ENCODE peak calls at places on chromosomes 3 and 15, in eight cellular contexts. Q is putamen; T is GF-D8; S is stimulated activated CD4-positive, alpha-beta T cell treated with anti-CD3 and anti-CD28 coated beads, Interleukin-1b, Interleukin-23, amount 100 ng/mL, for 1 hour; I is hippocampal formation; Y is psoas muscle; N is stimulated activated CD8-positive, alpha-beta memory T cell treated with anti-CD3 and anti-CD28 coated beads, Interleukin-15, amount 100 ng/mL, for 48 hours; V is amygdala. O is an unnamed sample.

GRCh38 chr3:51969841-51970240 is 2.6 kb upstream of the PCBP4 start:
- DNase-seq in Q (no peak), T (no peak), S (no peak), I (no peak), Y (no peak), N (no peak), V (no peak), O (no peak)

GRCh38 chr3:125051715-125052581 is 3.8 kb downstream of the HEG1 start:
- DNase-seq in Q (no peak), T (no peak), S (peak), I (peak), Y (peak), N (peak), V (no peak), O (peak)

GRCh38 chr3:98612996-98613517 is 19.6 kb upstream of the CPOX start:
- DNase-seq in Q (no peak), T (no peak), S (no peak), I (peak), Y (no peak), N (no peak), V (peak), O (no peak)

GRCh38 chr15:40161693-40162401 is 978 bp downstream of the BUB1B start:
- DNase-seq in Q (no peak), T (peak), S (no peak), I (no peak), Y (no peak), N (no peak), V (no peak), O (no peak)

GRCh38 chr3:13513913-13514517 is 33.9 kb downstream of the HDAC11 start:
- DNase-seq in Q (no peak), T (no peak), S (no peak), I (no peak), Y (no peak), N (no peak), V (no peak), O (no peak)

GRCh38 chr3:23189183-23189582 is 13.9 kb upstream of the UBE2E2 start:
- DNase-seq in Q (no peak), T (no peak), S (no peak), I (no peak), Y (no peak), N (no peak), V (no peak), O (no peak)

GRCh38 chr15:77839431-77839830 is 206.7 kb upstream of the LINGO1 start:
- DNase-seq in Q (no peak), T (no peak), S (no peak), I (no peak), Y (no peak), N (no peak), V (no peak), O (no peak)

GRCh38 chr3:79983063-79983561 is 215.3 kb upstream of the ROBO1 start:
- DNase-seq in Q (no peak), T (no peak), S (no peak), I (no peak), Y (no peak), N (no peak), V (no peak), O (no peak)

GRCh38 chr3:98596087-98596486 is 2.7 kb upstream of the CPOX start:
- DNase-seq in Q (no peak), T (no peak), S (no peak), I (no peak), Y (no peak), N (no peak), V (no peak), O (no peak)

GRCh38 chr3:122178711-122179110 is 4.8 kb upstream of the CASR start:
- DNase-seq in Q (no peak), T (no peak), S (no peak), I (no peak), Y (no peak), N (no peak), V (no peak), O (no peak)

GRCh38 chr15:69562564-69562963 is 109.9 kb downstream of the RPLP1 start:
- DNase-seq in Q (no peak), T (no peak), S (no peak), I (no peak), Y (no peak), N (no peak), V (no peak), O (no peak)

GRCh38 chr3:98095870-98096269 is 8.9 kb downstream of the OR5AC2 start:
- DNase-seq in Q (no peak), T (no peak), S (no peak), I (no peak), Y (no peak), N (no peak), V (no peak), O (no peak)

GRCh38 chr3:105913616-105914015 is 44.8 kb upstream of the CBLB start:
- DNase-seq in Q (no peak), T (no peak), S (no peak), I (no peak), Y (no peak), N (no peak), V (no peak), O (no peak)

GRCh38 chr3:67200618-67201017 is 202.5 kb downstream of the KBTBD8 start:
- DNase-seq in Q (no peak), T (no peak), S (no peak), I (no peak), Y (no peak), N (no peak), V (no peak), O (no peak)

GRCh38 chr3:117322866-117323265 is 613.3 kb downstream of the TUSC7 start:
- DNase-seq in Q (no peak), T (no peak), S (no peak), I (no peak), Y (no peak), N (no peak), V (no peak), O (no peak)

GRCh38 chr15:34944946-34945345 is 24.6 kb downstream of the AQR start:
- DNase-seq in Q (no peak), T (no peak), S (no peak), I (no peak), Y (no peak), N (no peak), V (no peak), O (no peak)

GRCh38 chr15:60964527-60964926 is 264.6 kb downstream of the RORA start:
- DNase-seq in Q (no peak), T (no peak), S (no peak), I (no peak), Y (peak), N (no peak), V (peak), O (peak)

GRCh38 chr15:19984101-19984500 is 557.5 kb downstream of the GOLGA6L6 start:
- DNase-seq in Q (no peak), T (no peak), S (no peak), I (no peak), Y (no peak), N (no peak), V (no peak), O (no peak)

GRCh38 chr15:32786906-32787305 is 69.1 kb downstream of the GREM1 start:
- DNase-seq in Q (no peak), T (no peak), S (no peak), I (no peak), Y (no peak), N (no peak), V (no peak), O (no peak)

GRCh38 chr3:31369637-31370036 is 163.1 kb upstream of the STT3B start:
- DNase-seq in Q (no peak), T (no peak), S (no peak), I (no peak), Y (no peak), N (no peak), V (no peak), O (no peak)

GRCh38 chr15:25022233-25022632 is 67.4 kb downstream of the SNRPN start:
- DNase-seq in Q (no peak), T (no peak), S (no peak), I (no peak), Y (no peak), N (no peak), V (no peak), O (no peak)

GRCh38 chr3:44439499-44440295 is 37.8 kb downstream of the ZNF445 start:
- DNase-seq in Q (peak), T (peak), S (no peak), I (peak), Y (peak), N (peak), V (peak), O (peak)

GRCh38 chr3:143885803-143886427 is 37.6 kb upstream of the SLC9A9 start:
- DNase-seq in Q (peak), T (no peak), S (peak), I (no peak), Y (no peak), N (no peak), V (peak), O (peak)

GRCh38 chr3:37905987-37906674 is 44.5 kb downstream of the CTDSPL start:
- DNase-seq in Q (no peak), T (no peak), S (no peak), I (no peak), Y (no peak), N (no peak), V (no peak), O (peak)